ENCODE peak calls at places on chromosomes 11 and 22, in nine cellular contexts. U is brain pericyte; H is colonic mucosa; N is Kasumi-1; F is CD8-positive, alpha-beta memory T cell; A is AG09309; G is KBM-7; M is tibial nerve; K is NCI-H1417. V is an unnamed sample.

GRCh38 chr11:45092901-45093760 is 53.3 kb upstream of the PRDM11 start:
- DNase-seq in H (no peak), M (no peak), G (peak; percentile 74), K (no peak), F (peak; percentile 53), A (peak; percentile 14), N (no peak), U (no peak), V (no peak)

GRCh38 chr11:32310218-32310601 is 125.1 kb downstream of the WT1 start:
- DNase-seq in M (no peak), U (no peak), F (no peak), N (no peak), G (no peak), H (no peak), A (no peak), K (no peak), V (no peak)

GRCh38 chr11:39011822-39012221 is 2413.8 kb upstream of the RAG2 start:
- DNase-seq in G (no peak), U (no peak), F (no peak), N (no peak), A (no peak), M (no peak), K (no peak), H (no peak), V (no peak)

GRCh38 chr22:45553333-45554039 is 50.8 kb downstream of the FBLN1 start:
- DNase-seq in K (peak; percentile 83), M (peak; percentile 64), H (peak; percentile 76), U (peak; percentile 84), A (peak; percentile 65), F (peak; percentile 11), G (peak; percentile 76), N (peak; percentile 59), V (peak; percentile 9)

GRCh38 chr11:110076388-110076965 is 16.7 kb upstream of the ZC3H12C start:
- DNase-seq in N (no peak), A (no peak), K (peak; percentile 55), H (peak; percentile 78), F (no peak), M (no peak), U (no peak), G (peak; percentile 71), V (no peak)

GRCh38 chr11:117198613-117199012 is 557 bp upstream of the TAGLN start:
- DNase-seq in N (no peak), M (no peak), U (no peak), G (no peak), K (no peak), A (no peak), F (no peak), H (no peak), V (no peak)

GRCh38 chr22:32880061-32880460 is 78.6 kb downstream of the TIMP3 start:
- DNase-seq in N (no peak), K (no peak), F (no peak), U (no peak), H (no peak), G (no peak), A (peak; percentile 20), M (no peak), V (no peak)

GRCh38 chr22:50031189-50032091 is 18.9 kb upstream of the IL17REL start:
- DNase-seq in K (no peak), H (no peak), G (no peak), U (no peak), A (no peak), M (no peak), F (no peak), N (no peak), V (no peak)

GRCh38 chr11:65551572-65552398 is 6.4 kb downstream of the LTBP3 start:
- DNase-seq in F (peak; percentile 54), G (peak; percentile 61), A (no peak), H (peak; percentile 91), K (peak; percentile 93), M (no peak), U (no peak), N (peak; percentile 27), V (peak; percentile 59)

GRCh38 chr11:61718613-61719302 is 33.7 kb upstream of the MYRF start:
- DNase-seq in H (no peak), K (no peak), G (no peak), U (no peak), N (no peak), F (no peak), M (no peak), A (no peak), V (no peak)

GRCh38 chr11:1876361-1877063 is 15.2 kb downstream of the PRR33 start:
- DNase-seq in H (peak; percentile 64), G (peak; percentile 39), A (no peak), K (no peak), M (peak; percentile 25), U (peak; percentile 76), N (peak; percentile 34), F (no peak), V (no peak)

GRCh38 chr11:65574963-65575567 is 788 bp upstream of the EHBP1L1 start:
- DNase-seq in A (no peak), N (no peak), H (peak; percentile 73), U (no peak), K (peak; percentile 86), M (no peak), G (peak; percentile 57), F (no peak), V (peak; percentile 55)

GRCh38 chr22:28260619-28261018 is 341.6 kb upstream of the PITPNB start:
- DNase-seq in G (no peak), H (no peak), U (no peak), F (no peak), A (no peak), N (no peak), K (no peak), M (no peak), V (no peak)

GRCh38 chr22:46121079-46121478 is 29.2 kb upstream of the PPARA start:
- DNase-seq in G (no peak), H (no peak), M (no peak), U (no peak), F (no peak), A (no peak), K (peak; percentile 2), N (no peak), V (no peak)

GRCh38 chr22:37639070-37639760 is at the start of gene SH3BP1:
- DNase-seq in U (no peak), A (no peak), M (no peak), H (peak; percentile 83), G (peak; percentile 23), N (peak; percentile 57), F (peak; percentile 46), K (peak; percentile 53), V (peak; percentile 54)